ENCODE peak calls at places on chromosome 18, in four cellular contexts. O is right lobe of liver, F is adrenal gland, P is cardiac muscle cell. D is an unnamed sample.

GRCh38 chr18:36719630-36720029 is 109.2 kb downstream of the TPGS2 start:
- DNase-seq in O (no peak), F (no peak), P (no peak), D (no peak)

GRCh38 chr18:32760391-32760790 is 12.4 kb downstream of the KLHL14 start:
- DNase-seq in O (no peak), F (no peak), P (no peak), D (no peak)

GRCh38 chr18:45228989-45229388 is 386.3 kb upstream of the SLC14A2 start:
- DNase-seq in O (no peak), F (no peak), P (no peak), D (no peak)

GRCh38 chr18:56407631-56408030 is 230.8 kb downstream of the TXNL1 start:
- DNase-seq in O (no peak), F (no peak), P (no peak), D (no peak)

GRCh38 chr18:6022840-6023239 is 127.5 kb upstream of the TMEM200C start:
- DNase-seq in O (no peak), F (no peak), P (peak), D (no peak)

GRCh38 chr18:30763913-30764350 is 278.6 kb downstream of the DSC3 start:
- DNase-seq in O (no peak), F (no peak), P (no peak), D (no peak)

GRCh38 chr18:42977982-42978595 is 137.4 kb downstream of the RIT2 start:
- DNase-seq in O (no peak), F (no peak), P (no peak), D (no peak)

GRCh38 chr18:36511791-36512352 is 214.4 kb downstream of the FHOD3 start:
- DNase-seq in O (no peak), F (no peak), P (peak), D (no peak)

GRCh38 chr18:7561907-7562460 is 5.1 kb upstream of the PTPRM start:
- DNase-seq in O (no peak), F (no peak), P (no peak), D (no peak)

GRCh38 chr18:25038261-25038660 is 313.7 kb downstream of the ZNF521 start:
- DNase-seq in O (no peak), F (no peak), P (no peak), D (no peak)

GRCh38 chr18:48529796-48530195 is 9.0 kb upstream of the CTIF start:
- DNase-seq in O (no peak), F (peak), P (peak), D (no peak)

GRCh38 chr18:47970664-47971523 is 40.4 kb upstream of the SMAD2 start:
- DNase-seq in O (no peak), F (no peak), P (peak), D (no peak)

GRCh38 chr18:43671431-43671830 is 394.1 kb upstream of the SYT4 start:
- DNase-seq in O (no peak), F (no peak), P (no peak), D (no peak)

GRCh38 chr18:62324917-62325805 is at the start of gene TNFRSF11A:
- DNase-seq in O (peak), F (no peak), P (no peak), D (peak)

GRCh38 chr18:55833543-55833942 is 245.6 kb upstream of the TCF4 start:
- DNase-seq in O (no peak), F (no peak), P (peak), D (no peak)

GRCh38 chr18:68763082-68763481 is 34.8 kb upstream of the CCDC102B start:
- DNase-seq in O (no peak), F (no peak), P (peak), D (no peak)

GRCh38 chr18:7926526-7926925 is 359.4 kb downstream of the PTPRM start:
- DNase-seq in O (no peak), F (no peak), P (no peak), D (no peak)

GRCh38 chr18:23861326-23861725 is 153.2 kb upstream of the TTC39C start:
- DNase-seq in O (no peak), F (no peak), P (no peak), D (no peak)

GRCh38 chr18:79585395-79586370 is 93.9 kb upstream of the CTDP1 start:
- DNase-seq in O (peak), F (no peak), P (no peak), D (peak)

GRCh38 chr18:42052137-42052708 is 97.2 kb downstream of the PIK3C3 start:
- DNase-seq in O (no peak), F (no peak), P (peak), D (no peak)

GRCh38 chr18:55252053-55252675 is 292.9 kb upstream of the CCDC68 start:
- DNase-seq in O (no peak), F (no peak), P (peak), D (no peak)

GRCh38 chr18:61736168-61736567 is 156.6 kb downstream of the RNF152 start:
- DNase-seq in O (no peak), F (no peak), P (no peak), D (no peak)

GRCh38 chr18:45357681-45358470 is 257.4 kb upstream of the SLC14A2 start:
- DNase-seq in O (no peak), F (no peak), P (no peak), D (peak)

GRCh38 chr18:6712401-6712800 is 17.1 kb upstream of the ARHGAP28 start:
- DNase-seq in O (no peak), F (no peak), P (no peak), D (no peak)

GRCh38 chr18:23317975-23318675 is 135.0 kb upstream of the RIOK3 start:
- DNase-seq in O (no peak), F (no peak), P (peak), D (no peak)

GRCh38 chr18:13893418-13893760 is 21.9 kb downstream of the MC2R start:
- DNase-seq in O (no peak), F (no peak), P (no peak), D (no peak)

GRCh38 chr18:25349131-25349925 is 2.6 kb downstream of the ZNF521 start:
- DNase-seq in O (peak), F (peak), P (peak), D (peak)

GRCh38 chr18:45255142-45255890 is 360.0 kb upstream of the SLC14A2 start:
- DNase-seq in O (no peak), F (no peak), P (peak), D (no peak)

GRCh38 chr18:77271720-77272481 is 22.3 kb downstream of the GALR1 start:
- DNase-seq in O (no peak), F (no peak), P (peak), D (no peak)

GRCh38 chr18:75161629-75162028 is 47.3 kb downstream of the PTGR3 start:
- DNase-seq in O (no peak), F (peak), P (peak), D (no peak)

GRCh38 chr18:25102657-25103056 is 249.3 kb downstream of the ZNF521 start:
- DNase-seq in O (no peak), F (no peak), P (no peak), D (no peak)

GRCh38 chr18:8763611-8764010 is 58.3 kb downstream of the MTCL1 start:
- DNase-seq in O (no peak), F (no peak), P (no peak), D (no peak)

GRCh38 chr18:77131652-77132368 is 773 bp downstream of the MBP start:
- DNase-seq in O (peak), F (peak), P (peak), D (peak)

GRCh38 chr18:55779711-55780590 is 192.0 kb upstream of the TCF4 start:
- DNase-seq in O (peak), F (peak), P (peak), D (peak)

GRCh38 chr18:62486290-62486964 is 36.4 kb upstream of the ZCCHC2 start:
- DNase-seq in O (no peak), F (no peak), P (peak), D (no peak)

GRCh38 chr18:59902180-59902992 is 2.6 kb downstream of the PMAIP1 start:
- DNase-seq in O (no peak), F (no peak), P (no peak), D (no peak)

GRCh38 chr18:28469946-28470345 is 293.0 kb upstream of the CDH2 start:
- DNase-seq in O (no peak), F (no peak), P (peak), D (no peak)

GRCh38 chr18:22185723-22186386 is 16.5 kb downstream of the GATA6 start:
- DNase-seq in O (no peak), F (peak), P (no peak), D (no peak)

GRCh38 chr18:22186484-22186971 is 17.1 kb downstream of the GATA6 start:
- DNase-seq in O (no peak), F (peak), P (no peak), D (no peak)

GRCh38 chr18:22183647-22184161 is 14.3 kb downstream of the GATA6 start:
- DNase-seq in O (no peak), F (no peak), P (no peak), D (no peak)

GRCh38 chr18:22182884-22183610 is 13.7 kb downstream of the GATA6 start:
- DNase-seq in O (no peak), F (no peak), P (no peak), D (no peak)

DNA sequence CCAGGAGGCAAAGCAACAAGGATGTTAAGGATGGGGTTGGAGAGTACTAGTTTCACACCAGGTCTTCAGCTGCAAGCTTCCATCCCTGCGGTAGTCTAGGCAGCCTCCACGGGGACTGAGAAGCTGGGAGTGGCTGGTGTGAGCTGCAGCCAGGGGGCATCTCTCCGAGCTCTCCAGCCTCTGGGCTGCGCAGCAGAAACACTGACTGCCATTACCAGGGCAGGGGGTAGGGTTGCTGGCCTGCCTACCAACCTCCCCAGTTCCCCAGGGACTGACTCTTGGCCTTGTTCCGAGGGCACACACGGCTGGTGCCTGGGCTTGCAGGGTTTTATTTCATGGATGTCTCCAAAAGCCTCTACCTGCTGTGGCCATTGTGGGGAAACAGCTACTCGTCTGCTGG is 15.9 kb downstream of the GATA6 start:
- DNase-seq in O (no peak), F (peak), P (no peak), D (peak)
- TF ChIP-seq CTCF in O (peak), F (peak), P (peak), D (no peak)

DNA sequence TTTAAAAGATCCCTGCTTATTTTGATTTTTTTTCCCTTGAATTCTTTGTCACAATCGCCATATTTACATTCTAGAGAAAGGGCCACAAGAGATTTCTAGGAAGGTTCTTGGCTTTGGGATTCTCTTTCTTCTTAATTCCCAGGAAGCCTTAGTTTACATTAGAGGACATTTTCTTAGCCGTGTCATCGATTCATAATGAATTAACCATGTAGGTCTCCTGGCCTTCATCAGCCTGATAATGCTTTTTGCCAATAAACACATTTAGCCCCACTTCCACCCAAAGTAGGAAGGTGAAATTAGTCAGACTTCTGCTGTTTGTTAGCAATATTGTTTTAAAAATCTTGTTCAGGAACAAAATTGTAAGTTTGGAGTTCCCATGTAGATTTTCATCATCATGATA is 71.3 kb upstream of the LPIN2 start:
- DNase-seq in O (no peak), F (no peak), P (no peak), D (no peak)
- H3K27ac ChIP-seq in O (no peak), F (no peak), P (no peak), D (no peak)

GRCh38 chr18:49786019-49786720 is 27.2 kb downstream of the ACAA2 start:
- DNase-seq in O (no peak), F (no peak), P (no peak), D (no peak)

GRCh38 chr18:49784427-49785185 is 28.7 kb downstream of the ACAA2 start:
- DNase-seq in O (no peak), F (no peak), P (no peak), D (no peak)

GRCh38 chr18:49788327-49788908 is 24.9 kb downstream of the ACAA2 start:
- DNase-seq in O (no peak), F (no peak), P (no peak), D (no peak)
- H3K4me3 ChIP-seq in O (peak), F (peak), P (no peak), D (no peak)

GRCh38 chr18:711693-712400 is 583 bp downstream of the ENOSF1 start:
- DNase-seq in O (peak), F (peak), P (peak), D (peak)
- TF ChIP-seq CTCF in O (peak), F (no peak), P (no peak), D (no peak)

GRCh38 chr18:58288922-58289797 is 245.1 kb downstream of the NEDD4L start:
- DNase-seq in O (no peak), F (no peak), P (no peak), D (peak)
- H3K27ac ChIP-seq in O (no peak), F (no peak), P (no peak), D (no peak)

GRCh38 chr18:73315381-73315780 is 447.6 kb upstream of the NETO1 start:
- DNase-seq in O (no peak), F (no peak), P (no peak), D (no peak)
- H3K4me3 ChIP-seq in O (no peak), F (no peak), P (no peak), D (no peak)

GRCh38 chr18:12744103-12744502 is 41.3 kb downstream of the PSMG2 start:
- DNase-seq in O (no peak), F (no peak), P (peak), D (no peak)
- TF ChIP-seq CTCF in O (peak), F (peak), P (peak), D (peak)

GRCh38 chr18:58581265-58581664 is 47.6 kb downstream of the ALPK2 start:
- DNase-seq in O (no peak), F (no peak), P (peak), D (no peak)
- H3K27ac ChIP-seq in O (no peak), F (no peak), P (peak), D (no peak)

DNA sequence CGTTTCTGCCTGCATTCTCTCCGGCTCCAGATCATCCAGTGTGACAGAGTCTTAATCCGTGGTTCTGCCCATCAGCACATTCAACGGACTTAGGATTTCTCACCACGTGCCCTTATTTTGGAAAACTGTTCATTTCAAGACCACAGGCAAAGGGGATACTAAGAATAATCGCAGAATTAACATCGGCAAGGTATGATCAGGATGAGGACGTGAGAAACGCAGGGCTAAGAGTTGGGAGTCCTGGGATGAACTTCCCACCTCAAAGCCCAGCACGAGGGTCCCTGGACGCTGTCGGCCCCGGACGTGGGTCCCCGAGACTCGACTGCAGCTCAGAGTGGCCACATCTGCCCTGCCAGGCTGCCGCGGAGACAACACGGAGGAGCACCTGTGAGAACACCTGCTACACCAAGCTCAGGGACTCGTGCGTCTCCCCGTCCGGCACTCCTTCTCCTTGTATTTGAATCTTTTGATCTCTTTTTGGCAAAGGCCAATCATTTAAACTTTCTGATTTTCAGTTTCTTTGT is 499.0 kb upstream of the SALL3 start:
- DNase-seq in O (no peak), F (no peak), P (no peak), D (no peak)
- H3K4me3 ChIP-seq in O (no peak), F (no peak), P (no peak), D (no peak)

GRCh38 chr18:38047820-38048219 is 482.2 kb upstream of the CELF4 start:
- DNase-seq in O (no peak), F (no peak), P (no peak), D (no peak)
- TF ChIP-seq CTCF in O (no peak), F (no peak), P (no peak), D (no peak)

D was measured in pancreas.